ENCODE peak calls at places on chromosomes 7 and 10, in nine cellular contexts. U, M, I, T, A, Y, B, C and P are unnamed samples. For H3K27me3 and H3K36me3, the result is how much of the 10 kb centered on the place peaks cover.

GRCh38 chr10:14084875-14085274 is 245.8 kb downstream of the FRMD4A start:
- DNase-seq in B (no peak), I (no peak), T (peak), M (no peak), C (peak), Y (no peak), U (no peak), A (no peak), P (peak)

GRCh38 chr7:20998309-20998708 is 211.6 kb upstream of the SP8 start:
- DNase-seq in Y (peak), B (no peak), A (no peak), U (no peak), T (no peak), C (no peak), M (no peak), I (no peak), P (peak)

GRCh38 chr7:16094651-16095050 is 326.7 kb downstream of the CRPPA start:
- DNase-seq in T (no peak), Y (no peak), A (no peak), M (no peak), B (no peak), U (no peak), C (no peak), I (no peak), P (no peak)

GRCh38 chr10:42961156-42961589 is 115.7 kb upstream of the RET start:
- DNase-seq in Y (no peak), U (no peak), M (no peak), B (peak), I (no peak), C (no peak), A (no peak), T (no peak), P (no peak)

GRCh38 chr7:111274882-111275281 is 184.0 kb downstream of the LRRN3 start:
- DNase-seq in A (no peak), B (no peak), I (no peak), T (peak), U (no peak), C (peak), M (peak), Y (no peak), P (no peak)

GRCh38 chr7:149883452-149883861 is 9.7 kb downstream of the ATP6V0E2 start:
- DNase-seq in C (no peak), A (no peak), M (peak), B (peak), Y (peak), I (no peak), U (peak), T (peak), P (no peak)

GRCh38 chr7:101564778-101565211 is 64.3 kb downstream of the MYL10 start:
- DNase-seq in I (no peak), U (peak), B (peak), C (no peak), A (no peak), T (no peak), M (peak), Y (peak), P (no peak)

GRCh38 chr7:56079450-56080185 is 13.1 kb downstream of the PHKG1 start:
- DNase-seq in U (peak), T (peak), Y (no peak), C (peak), A (no peak), I (no peak), M (no peak), B (peak), P (no peak)

GRCh38 chr7:147496209-147496608 is 1094.4 kb upstream of the C7orf33 start:
- DNase-seq in I (no peak), A (no peak), C (no peak), M (no peak), U (no peak), B (no peak), Y (no peak), T (no peak), P (no peak)

GRCh38 chr10:99888623-99889022 is 106.2 kb downstream of the ABCC2 start:
- DNase-seq in T (peak), A (no peak), I (no peak), U (peak), Y (no peak), C (peak), M (no peak), B (no peak), P (no peak)

GRCh38 chr10:76112826-76113150 is 681.4 kb downstream of the LRMDA start:
- DNase-seq in C (no peak), Y (no peak), M (no peak), B (no peak), A (no peak), I (no peak), U (no peak), T (no peak), P (no peak)

GRCh38 chr10:76114556-76114955 is 683.1 kb downstream of the LRMDA start:
- DNase-seq in U (no peak), M (no peak), C (peak), T (no peak), A (no peak), Y (no peak), I (no peak), B (no peak), P (no peak)

GRCh38 chr10:76113952-76114351 is 682.5 kb downstream of the LRMDA start:
- DNase-seq in U (no peak), Y (peak), B (no peak), T (no peak), M (peak), A (no peak), C (peak), I (no peak), P (no peak)

GRCh38 chr10:76111404-76111803 is 680.0 kb downstream of the LRMDA start:
- DNase-seq in C (no peak), M (no peak), I (no peak), Y (no peak), A (no peak), T (no peak), U (no peak), B (no peak), P (no peak)

GRCh38 chr10:76111986-76112825 is 680.8 kb downstream of the LRMDA start:
- DNase-seq in M (no peak), C (no peak), Y (no peak), I (no peak), T (no peak), U (no peak), B (no peak), A (no peak), P (no peak)
- H3K4me3 ChIP-seq in M (no peak), C (no peak), Y (no peak), I (no peak), T (no peak), U (no peak), B (peak), A (no peak), P (no peak)

DNA sequence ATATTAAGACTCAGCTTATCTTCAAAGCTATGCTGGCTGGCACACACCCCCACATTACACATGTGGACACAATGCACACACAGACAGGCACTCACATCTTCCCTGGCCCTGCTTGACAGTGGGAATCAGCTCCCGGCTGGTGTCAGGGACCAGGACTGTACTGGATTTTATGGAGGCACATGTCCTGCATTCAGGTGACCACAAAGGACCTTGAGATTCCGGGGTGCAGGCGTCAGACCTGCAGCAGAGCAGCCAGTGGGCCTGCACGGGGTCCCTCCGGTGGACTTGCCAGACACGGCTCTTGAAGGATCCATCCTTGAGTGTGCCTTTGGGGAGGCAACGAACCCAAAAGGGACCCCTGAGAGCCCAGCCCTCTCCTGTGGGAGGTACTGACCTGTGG is 1.9 kb downstream of the CNPY1 start:
- DNase-seq in U (no peak), C (no peak), A (no peak), I (no peak), B (no peak), T (no peak), Y (no peak), M (no peak), P (no peak)
- H3K27me3 ChIP-seq in U (under half), C (under half), A (under half), I (half or more), B (under half), T (under half), Y (under half), M (under half), P (under half)

GRCh38 chr10:22158426-22158825 is 59.4 kb downstream of the EBLN1 start:
- DNase-seq in I (no peak), T (no peak), C (no peak), U (no peak), B (no peak), M (no peak), Y (no peak), A (no peak), P (no peak)
- H3K36me3 ChIP-seq in I (under half), T (under half), C (under half), U (under half), B (under half), M (under half), Y (under half), A (under half), P (under half)

DNA sequence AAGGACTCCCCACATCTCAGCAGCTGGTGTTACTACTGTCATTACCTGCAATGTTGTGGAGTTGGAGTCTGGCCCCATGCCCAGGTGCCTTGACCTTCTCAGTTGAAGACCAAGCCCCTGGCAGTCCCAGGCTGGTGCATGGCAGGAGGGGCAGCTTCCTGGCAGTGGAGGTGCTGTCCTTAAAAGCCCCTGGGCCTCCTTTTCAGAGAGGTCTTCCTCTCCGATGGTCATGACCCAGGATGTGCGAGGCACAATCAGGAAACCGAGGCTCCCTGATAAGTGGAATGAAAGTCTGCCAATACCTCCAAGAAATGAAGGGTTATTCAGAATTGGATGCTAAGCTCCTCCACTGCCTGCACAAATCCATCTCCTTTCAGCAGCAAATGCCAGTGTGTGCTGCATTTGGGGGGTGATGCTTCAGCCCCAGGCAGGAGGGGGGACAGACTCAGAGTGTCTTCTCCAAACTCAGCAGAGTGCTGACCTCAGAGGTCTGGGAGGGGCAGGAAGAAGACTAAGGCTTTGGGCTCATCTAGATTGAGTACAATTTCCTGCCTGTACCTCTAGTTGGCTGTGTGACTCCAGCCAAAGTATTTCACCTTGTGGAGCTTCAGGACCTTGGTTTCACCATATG is 97.0 kb upstream of the DDC start:
- DNase-seq in T (no peak), A (no peak), Y (peak), C (no peak), M (no peak), I (no peak), U (peak), B (no peak), P (no peak)
- H3K4me3 ChIP-seq in T (no peak), A (peak), Y (no peak), C (no peak), M (no peak), I (no peak), U (no peak), B (no peak), P (no peak)

DNA sequence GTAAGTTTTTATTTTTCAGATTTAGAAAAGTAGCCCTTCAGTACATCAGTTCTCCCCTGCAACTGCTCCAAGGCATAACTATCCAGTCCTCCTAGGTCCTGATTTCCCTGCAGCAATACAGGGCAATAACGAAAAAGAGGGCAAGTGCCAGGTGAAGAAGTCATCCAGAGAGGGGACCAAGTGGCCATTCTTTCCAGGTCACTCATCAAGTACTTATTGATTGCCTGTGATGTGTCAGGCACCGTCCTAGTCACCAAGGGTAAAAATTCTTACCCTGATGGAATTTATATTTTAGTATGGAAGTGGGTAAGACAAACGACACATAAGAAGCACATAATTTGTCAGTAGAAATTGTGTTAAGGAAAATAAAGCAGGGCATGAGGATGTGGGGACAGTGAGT is 67.1 kb upstream of the GSDME start:
- DNase-seq in A (no peak), T (no peak), Y (no peak), B (no peak), I (no peak), M (no peak), U (no peak), C (no peak), P (no peak)
- H3K27me3 ChIP-seq in A (under half), T (under half), Y (under half), B (under half), I (under half), M (under half), U (under half), C (under half), P (under half)